ENCODE peak calls at places on chromosomes 7 and 10, in five cellular contexts. C, W, D, S and G are unnamed samples.

GRCh38 chr7:32145911-32146310 is 75.7 kb upstream of the PDE1C start:
- DNase-seq in C (no peak), W (no peak), D (no peak), S (no peak), G (no peak)

GRCh38 chr10:5895804-5896203 is 5.8 kb downstream of the FBH1 start:
- DNase-seq in C (no peak), W (no peak), D (peak; percentile 60), S (no peak), G (no peak)

GRCh38 chr7:35315517-35315916 is 61.6 kb upstream of the TBX20 start:
- DNase-seq in C (no peak), W (no peak), D (no peak), S (no peak), G (no peak)

GRCh38 chr10:36547965-36548364 is 577.4 kb upstream of the ANKRD30A start:
- DNase-seq in C (no peak), W (peak; percentile 16), D (no peak), S (no peak), G (no peak)

GRCh38 chr7:86453454-86453853 is 190.3 kb upstream of the GRM3 start:
- DNase-seq in C (no peak), W (no peak), D (no peak), S (no peak), G (no peak)

GRCh38 chr10:96642530-96642929 is 55.7 kb upstream of the TM9SF3 start:
- DNase-seq in C (no peak), W (no peak), D (no peak), S (no peak), G (no peak)

GRCh38 chr7:6258440-6259182 is 13.8 kb downstream of the CYTH3 start:
- DNase-seq in C (no peak), W (peak; percentile 79), D (peak; percentile 44), S (no peak), G (no peak)

GRCh38 chr7:46900312-46901263 is 681.3 kb downstream of the TNS3 start:
- DNase-seq in C (no peak), W (peak; percentile 15), D (no peak), S (peak; percentile 60), G (no peak)

GRCh38 chr10:33237736-33238624 is 96.5 kb downstream of the NRP1 start:
- DNase-seq in C (no peak), W (peak; percentile 99), D (no peak), S (no peak), G (no peak)

GRCh38 chr10:35063837-35064454 is 26.2 kb downstream of the CUL2 start:
- DNase-seq in C (no peak), W (no peak), D (no peak), S (no peak), G (no peak)